ENCODE peak calls at places on chromosomes 11 and 22, in five cellular contexts. One of them, this sample, is unnamed.

GRCh38 chr22:42880815-42881214 is 23.7 kb upstream of the ARFGAP3 start:
- DNase-seq in spleen: no peak
- DNase-seq in H1: no peak
- DNase-seq in A549: no peak
- DNase-seq in IMR-90: no peak
- DNase-seq in this sample: no peak

GRCh38 chr11:120236169-120237107 is 3.5 kb upstream of the POU2F3 start:
- DNase-seq in spleen: no peak
- DNase-seq in H1: no peak
- DNase-seq in A549: no peak
- DNase-seq in IMR-90: peak; percentile 34
- DNase-seq in this sample: no peak

GRCh38 chr11:64998690-64999431 is 2.1 kb upstream of the BATF2 start:
- DNase-seq in spleen: no peak
- DNase-seq in H1: no peak
- DNase-seq in A549: peak; percentile 65
- DNase-seq in IMR-90: no peak
- DNase-seq in this sample: no peak

GRCh38 chr11:106331163-106331562 is 253.7 kb downstream of the AASDHPPT start:
- DNase-seq in spleen: no peak
- DNase-seq in H1: no peak
- DNase-seq in A549: no peak
- DNase-seq in IMR-90: no peak
- DNase-seq in this sample: no peak

GRCh38 chr11:116330439-116331185 is 442.2 kb downstream of the BUD13 start:
- DNase-seq in spleen: no peak
- DNase-seq in H1: no peak
- DNase-seq in A549: no peak
- DNase-seq in IMR-90: no peak
- DNase-seq in this sample: no peak

GRCh38 chr11:63660972-63661371 is 10.2 kb downstream of the ATL3 start:
- DNase-seq in spleen: no peak
- DNase-seq in H1: no peak
- DNase-seq in A549: no peak
- DNase-seq in IMR-90: no peak
- DNase-seq in this sample: no peak

GRCh38 chr22:50253941-50254340 is 2.9 kb upstream of the HDAC10 start:
- DNase-seq in spleen: no peak
- DNase-seq in H1: no peak
- DNase-seq in A549: no peak
- DNase-seq in IMR-90: no peak
- DNase-seq in this sample: no peak

GRCh38 chr22:24104307-24105017 is 76.8 kb upstream of the SUSD2 start:
- DNase-seq in spleen: peak; percentile 41
- DNase-seq in H1: no peak
- DNase-seq in A549: no peak
- DNase-seq in IMR-90: no peak
- DNase-seq in this sample: no peak

GRCh38 chr22:48651981-48652538 is 1175.6 kb downstream of the BRD1 start:
- DNase-seq in spleen: no peak
- DNase-seq in H1: no peak
- DNase-seq in A549: no peak
- DNase-seq in IMR-90: no peak
- DNase-seq in this sample: no peak

GRCh38 chr22:38240734-38241252 is 32.0 kb downstream of the TMEM184B start:
- DNase-seq in spleen: no peak
- DNase-seq in H1: peak; percentile 72
- DNase-seq in A549: peak; percentile 47
- DNase-seq in IMR-90: peak; percentile 91
- DNase-seq in this sample: no peak

GRCh38 chr11:77884829-77885190 is 63.9 kb downstream of the AAMDC start:
- DNase-seq in spleen: no peak
- DNase-seq in H1: no peak
- DNase-seq in A549: no peak
- DNase-seq in IMR-90: no peak
- DNase-seq in this sample: no peak

GRCh38 chr11:112769573-112769972 is 191.6 kb upstream of the NCAM1 start:
- DNase-seq in spleen: no peak
- DNase-seq in H1: no peak
- DNase-seq in A549: no peak
- DNase-seq in IMR-90: no peak
- DNase-seq in this sample: no peak

DNA sequence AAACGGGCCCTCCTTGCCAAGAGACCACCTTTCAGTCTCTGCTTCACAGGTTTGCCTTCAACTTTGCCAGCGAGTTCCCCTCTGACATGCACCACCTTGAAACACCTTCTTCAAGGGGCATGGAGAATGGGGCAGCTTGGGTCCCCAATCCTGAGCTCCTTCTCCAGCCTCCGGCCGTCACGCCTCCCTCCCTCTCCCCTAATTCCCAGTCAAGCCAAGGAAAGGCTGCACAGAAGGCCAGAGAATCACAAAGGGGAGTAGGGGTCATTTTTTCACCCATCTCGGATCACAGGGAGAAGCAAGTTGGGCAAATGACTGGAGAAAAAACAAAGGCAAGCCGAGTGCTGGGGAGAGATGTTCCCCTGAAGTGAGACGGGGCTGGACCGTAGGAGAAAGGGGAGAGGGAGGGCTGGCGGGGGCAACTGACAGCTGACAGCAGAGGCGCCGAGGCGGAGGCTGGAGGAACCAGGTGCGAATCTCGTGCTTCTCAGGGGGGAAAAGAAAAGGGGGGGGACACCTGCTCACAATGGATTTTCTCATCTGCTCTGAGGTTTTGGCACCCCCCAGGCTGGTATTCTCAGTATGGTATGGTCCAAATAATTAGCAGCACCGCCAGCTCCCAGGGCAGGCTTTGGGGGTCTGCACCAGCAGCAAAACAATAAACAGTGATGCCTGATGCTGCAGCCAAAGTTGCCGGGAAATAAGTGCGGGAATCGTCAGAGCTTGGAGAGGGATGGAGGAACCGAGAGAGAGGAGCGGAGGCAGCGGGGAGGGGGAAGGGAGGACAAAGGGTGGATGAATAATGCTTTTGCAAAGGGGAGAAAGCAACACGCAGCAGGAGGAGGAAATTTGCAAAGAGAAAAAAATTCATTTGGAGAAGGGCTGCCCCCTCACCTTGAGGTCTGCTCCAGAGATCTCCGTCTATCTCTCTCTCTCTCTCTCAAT is 649 bp downstream of the YPEL4 start:
- DNase-seq in spleen: no peak
- DNase-seq in H1: peak; percentile 76
- DNase-seq in A549: no peak
- DNase-seq in IMR-90: no peak
- DNase-seq in this sample: no peak
- H3K4me1 ChIP-seq in spleen: peaks cover 19% of the 10 kb centered on the region
- H3K4me1 ChIP-seq in H1: peaks cover 32% of the 10 kb centered on the region
- H3K4me1 ChIP-seq in A549: peaks cover 24% of the 10 kb centered on the region
- H3K4me1 ChIP-seq in IMR-90: peaks cover 24% of the 10 kb centered on the region
- H3K4me1 ChIP-seq in this sample: no peaks in the 10 kb centered on the region

GRCh38 chr11:67252831-67253239 is 13.4 kb upstream of the GRK2 start:
- DNase-seq in spleen: no peak
- DNase-seq in H1: no peak
- DNase-seq in A549: peak; percentile 49
- DNase-seq in IMR-90: peak; percentile 36
- DNase-seq in this sample: no peak

GRCh38 chr11:67248653-67249052 is 17.6 kb upstream of the GRK2 start:
- DNase-seq in spleen: no peak
- DNase-seq in H1: no peak
- DNase-seq in A549: no peak
- DNase-seq in IMR-90: no peak
- DNase-seq in this sample: peak; percentile 79

GRCh38 chr11:67247946-67248550 is 18.2 kb upstream of the GRK2 start:
- DNase-seq in spleen: no peak
- DNase-seq in H1: no peak
- DNase-seq in A549: no peak
- DNase-seq in IMR-90: no peak
- DNase-seq in this sample: no peak

GRCh38 chr11:67251841-67252240 is 14.4 kb upstream of the GRK2 start:
- DNase-seq in spleen: no peak
- DNase-seq in H1: no peak
- DNase-seq in A549: no peak
- DNase-seq in IMR-90: no peak
- DNase-seq in this sample: no peak

GRCh38 chr11:67250059-67251043 is 15.9 kb upstream of the GRK2 start:
- DNase-seq in spleen: no peak
- DNase-seq in H1: no peak
- DNase-seq in A549: no peak
- DNase-seq in IMR-90: no peak
- DNase-seq in this sample: no peak
- H3K27ac ChIP-seq in spleen: no peak overlapping the region
- H3K27ac ChIP-seq in H1: no peak overlapping the region
- H3K27ac ChIP-seq in A549: no peak overlapping the region
- H3K27ac ChIP-seq in IMR-90: no peak overlapping the region
- H3K27ac ChIP-seq in this sample: no peak overlapping the region

GRCh38 chr11:96319901-96320656 is 22.9 kb downstream of the MAML2 start:
- DNase-seq in spleen: no peak
- DNase-seq in H1: no peak
- DNase-seq in A549: no peak
- DNase-seq in IMR-90: no peak
- DNase-seq in this sample: no peak
- H3K4me1 ChIP-seq in spleen: peaks cover 10% of the 10 kb centered on the region
- H3K4me1 ChIP-seq in H1: peaks cover 10% of the 10 kb centered on the region
- H3K4me1 ChIP-seq in A549: peaks cover 10% of the 10 kb centered on the region
- H3K4me1 ChIP-seq in IMR-90: peaks cover 24% of the 10 kb centered on the region
- H3K4me1 ChIP-seq in this sample: peaks cover 38% of the 10 kb centered on the region

GRCh38 chr22:35917651-35918050 is 111.0 kb downstream of the RBFOX2 start:
- DNase-seq in spleen: no peak
- DNase-seq in H1: no peak
- DNase-seq in A549: no peak
- DNase-seq in IMR-90: no peak
- DNase-seq in this sample: no peak
- H3K27ac ChIP-seq in spleen: no peak overlapping the region
- H3K27ac ChIP-seq in H1: no peak overlapping the region
- H3K27ac ChIP-seq in A549: peak overlapping the region; percentile 28
- H3K27ac ChIP-seq in IMR-90: no peak overlapping the region
- H3K27ac ChIP-seq in this sample: no peak overlapping the region

GRCh38 chr11:61333638-61334433 is 808 bp downstream of the TKFC start:
- DNase-seq in spleen: no peak
- DNase-seq in H1: no peak
- DNase-seq in A549: no peak
- DNase-seq in IMR-90: no peak
- DNase-seq in this sample: no peak
- H3K4me1 ChIP-seq in spleen: peaks cover 36% of the 10 kb centered on the region
- H3K4me1 ChIP-seq in H1: peaks cover 13% of the 10 kb centered on the region
- H3K4me1 ChIP-seq in A549: peaks cover 35% of the 10 kb centered on the region
- H3K4me1 ChIP-seq in IMR-90: peaks cover 14% of the 10 kb centered on the region
- H3K4me1 ChIP-seq in this sample: peaks cover 8% of the 10 kb centered on the region

GRCh38 chr11:48000432-48000831 is 20.1 kb downstream of the PTPRJ start:
- DNase-seq in spleen: peak; percentile 38
- DNase-seq in H1: no peak
- DNase-seq in A549: no peak
- DNase-seq in IMR-90: no peak
- DNase-seq in this sample: no peak
- H3K27ac ChIP-seq in spleen: peak overlapping the region; percentile 81
- H3K27ac ChIP-seq in H1: no peak overlapping the region
- H3K27ac ChIP-seq in A549: peak overlapping the region; percentile 100
- H3K27ac ChIP-seq in IMR-90: no peak overlapping the region
- H3K27ac ChIP-seq in this sample: no peak overlapping the region